ENCODE peak calls at places on chromosomes 11 and 22, in five cellular contexts. D is kidney, B is cardiac fibroblast, U is GM20000, L is BE2C. P is an unnamed sample.

GRCh38 chr22:42743501-42743991 is 22.9 kb upstream of the A4GALT start:
- DNase-seq in B (peak), U (no peak), L (no peak), D (peak), P (peak)

GRCh38 chr11:108947654-108948570 is 283.0 kb downstream of the DDX10 start:
- DNase-seq in L (no peak), B (peak), D (no peak), U (no peak), P (no peak)

GRCh38 chr11:118928108-118928869 is 2.6 kb upstream of the BCL9L start:
- DNase-seq in B (peak), D (peak), U (peak), L (peak), P (peak)

GRCh38 chr11:35815556-35816315 is 128.1 kb upstream of the LDLRAD3 start:
- DNase-seq in U (no peak), B (no peak), L (no peak), D (no peak), P (no peak)

GRCh38 chr22:36435516-36436415 is 45.7 kb downstream of the TXN2 start:
- DNase-seq in U (peak), B (no peak), L (no peak), D (no peak), P (peak)

GRCh38 chr11:124897681-124898680 is at the start of gene ROBO4:
- DNase-seq in L (no peak), B (peak), U (no peak), D (no peak), P (no peak)

GRCh38 chr11:85663781-85664560 is 958 bp downstream of the CREBZF start:
- DNase-seq in D (peak), U (peak), L (peak), B (peak), P (peak)

GRCh38 chr22:43171607-43172006 is 15.3 kb downstream of the TTLL12 start:
- DNase-seq in D (peak), B (no peak), L (no peak), U (no peak), P (no peak)

GRCh38 chr11:85414175-85414574 is 213.0 kb downstream of the DLG2 start:
- DNase-seq in B (no peak), D (no peak), L (no peak), U (no peak), P (no peak)

GRCh38 chr22:23850136-23850611 is 7.5 kb upstream of the SLC2A11 start:
- DNase-seq in D (peak), L (no peak), U (peak), B (no peak), P (no peak)

GRCh38 chr11:12098601-12099000 is 11.8 kb upstream of the MICAL2 start:
- DNase-seq in L (no peak), D (no peak), U (no peak), B (no peak), P (no peak)

GRCh38 chr22:36411589-36412258 is 24.0 kb upstream of the MYH9 start:
- DNase-seq in L (peak), D (no peak), U (no peak), B (no peak), P (no peak)

GRCh38 chr11:121467965-121468364 is 15.2 kb upstream of the SORL1-AS1 start:
- DNase-seq in U (peak), B (no peak), L (no peak), D (no peak), P (peak)

GRCh38 chr11:16114978-16115871 is 241.1 kb downstream of the SOX6 start:
- DNase-seq in B (no peak), U (no peak), D (no peak), L (no peak), P (no peak)

GRCh38 chr22:46084943-46085830 is 65.1 kb upstream of the PPARA start:
- DNase-seq in U (no peak), D (peak), B (peak), L (peak), P (no peak)

GRCh38 chr11:72037554-72038311 is 39.0 kb downstream of the IL18BP start:
- DNase-seq in U (no peak), D (no peak), B (peak), L (no peak), P (peak)

GRCh38 chr11:107397357-107397756 is 60.3 kb downstream of the CWF19L2 start:
- DNase-seq in U (no peak), B (no peak), L (no peak), D (no peak), P (no peak)

GRCh38 chr11:132941024-132941646 is 591.2 kb downstream of the OPCML start:
- DNase-seq in B (peak), U (peak), D (no peak), L (no peak), P (peak)

GRCh38 chr11:73372371-73372993 is 3.7 kb upstream of the RELT start:
- DNase-seq in L (no peak), B (peak), U (no peak), D (no peak), P (no peak)
- TF ChIP-seq CTCF in L (no peak), B (peak), U (no peak), D (no peak), P (no peak)

DNA sequence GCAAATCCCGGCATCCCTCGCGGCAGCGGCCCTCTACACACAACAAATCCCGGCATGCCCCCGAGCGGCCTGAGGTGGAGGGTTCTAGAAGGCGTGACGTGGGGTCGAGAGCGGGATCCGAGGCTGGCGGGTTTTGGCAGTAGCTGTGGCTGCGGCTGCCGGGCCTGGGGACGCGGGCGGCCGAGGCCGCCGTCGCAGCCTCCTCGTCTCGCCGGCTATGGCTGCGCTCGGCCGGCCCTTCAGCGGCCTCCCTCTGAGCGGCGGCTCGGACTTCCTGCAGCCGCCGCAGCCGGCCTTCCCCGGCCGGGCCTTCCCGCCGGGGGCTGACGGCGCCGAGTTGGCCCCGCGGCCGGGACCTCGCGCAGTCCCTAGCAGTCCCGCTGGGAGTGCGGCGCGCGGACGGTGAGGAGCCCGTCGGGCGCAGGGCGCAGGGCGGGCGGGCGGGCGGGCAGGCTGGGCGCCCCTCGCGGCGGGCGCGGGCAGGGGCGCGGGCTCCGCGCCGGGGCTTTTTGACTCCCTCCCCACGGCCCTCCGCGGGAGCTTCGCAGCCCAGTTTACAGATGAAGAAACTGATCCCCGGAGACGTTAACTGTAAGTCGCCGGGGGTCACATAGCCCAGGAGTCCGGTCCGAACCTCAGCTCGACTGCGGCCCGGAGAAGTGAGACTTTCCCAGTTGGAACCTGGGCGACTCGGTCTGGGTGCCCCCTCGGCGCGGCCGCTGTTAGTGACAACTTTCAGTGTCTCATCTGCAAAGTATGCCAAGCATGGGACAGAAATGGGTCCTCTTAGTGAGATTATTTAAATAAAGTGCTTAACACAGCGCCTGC is at the start of gene CCDC117:
- DNase-seq in L (peak), U (peak), D (peak), B (peak), P (peak)
- TF ChIP-seq CTCF in L (peak), U (no peak), D (peak), B (no peak), P (no peak)

GRCh38 chr11:34209809-34210208 is 104.4 kb downstream of the NAT10 start:
- DNase-seq in B (no peak), D (no peak), L (no peak), U (no peak), P (no peak)
- TF ChIP-seq CTCF in B (no peak), D (no peak), L (no peak), U (no peak), P (no peak)

GRCh38 chr11:103800406-103801114 is 235.9 kb upstream of the DDI1 start:
- DNase-seq in D (no peak), U (no peak), L (peak), B (peak), P (no peak)
- TF ChIP-seq CTCF in D (no peak), U (no peak), L (peak), B (no peak), P (no peak)

P was measured in GM13976.